ENCODE peak calls at places on chromosome 9, in six cellular contexts. N, M, T, F, J and V are unnamed samples.
A peak's percentile ranks its signal among the peaks of the same experiment; 100 is the strongest.

GRCh38 chr9:81690251-81690851 is 1.0 kb upstream of the TLE1 start:
- DNase-seq in J (peak; percentile 25), F (peak; percentile 88), T (peak; percentile 63), M (peak; percentile 28), N (peak; percentile 80), V (no peak)

GRCh38 chr9:33463151-33463550 is 10.6 kb downstream of the NOL6 start:
- DNase-seq in M (no peak), N (no peak), T (no peak), J (no peak), F (no peak), V (no peak)

GRCh38 chr9:71685394-71685793 is 82.9 kb downstream of the CEMIP2 start:
- DNase-seq in F (no peak), J (no peak), M (no peak), T (no peak), N (no peak), V (no peak)

GRCh38 chr9:16119261-16119660 is 566.4 kb downstream of the CCDC171 start:
- DNase-seq in T (no peak), J (no peak), F (no peak), N (no peak), M (no peak), V (no peak)

GRCh38 chr9:127738666-127739065 is 3.6 kb upstream of the TOR2A start:
- DNase-seq in T (no peak), J (no peak), F (no peak), M (no peak), N (no peak), V (no peak)

GRCh38 chr9:88476491-88477271 is 58.3 kb upstream of the NXNL2 start:
- DNase-seq in J (no peak), F (no peak), T (no peak), M (no peak), N (no peak), V (no peak)

GRCh38 chr9:90365646-90366045 is 277.0 kb downstream of the DIRAS2 start:
- DNase-seq in N (no peak), F (no peak), J (no peak), M (no peak), T (no peak), V (no peak)

GRCh38 chr9:92720807-92721535 is 43.7 kb downstream of the BICD2 start:
- DNase-seq in M (peak; percentile 1), N (no peak), F (no peak), J (no peak), T (no peak), V (no peak)

GRCh38 chr9:121773286-121773953 is 122.0 kb downstream of the DAB2IP start:
- DNase-seq in J (peak; percentile 18), N (no peak), M (no peak), T (no peak), F (no peak), V (no peak)

GRCh38 chr9:91572044-91572443 is 148.4 kb upstream of the NFIL3 start:
- DNase-seq in M (no peak), J (no peak), F (peak; percentile 19), N (peak; percentile 54), T (no peak), V (peak; percentile 67)

GRCh38 chr9:127934248-127934647 is 3.4 kb downstream of the DPM2 start:
- DNase-seq in T (no peak), J (no peak), N (no peak), F (no peak), M (no peak), V (no peak)

GRCh38 chr9:79023134-79023577 is 548.6 kb upstream of the TLE4 start:
- DNase-seq in F (no peak), T (no peak), J (no peak), M (no peak), N (no peak), V (no peak)

GRCh38 chr9:121947683-121948300 is 145.3 kb downstream of the TTLL11 start:
- DNase-seq in M (no peak), N (no peak), J (no peak), F (no peak), T (no peak), V (no peak)

GRCh38 chr9:27537027-27537435 is 7.4 kb upstream of the MOB3B start:
- DNase-seq in M (no peak), N (no peak), T (no peak), F (no peak), J (no peak), V (no peak)

GRCh38 chr9:79681576-79681975 is 109.8 kb downstream of the TLE4 start:
- DNase-seq in M (no peak), N (no peak), T (no peak), F (no peak), J (no peak), V (no peak)

GRCh38 chr9:97501972-97502221 is 431 bp downstream of the TMOD1 start:
- DNase-seq in N (peak; percentile 72), J (no peak), M (no peak), T (no peak), F (no peak), V (peak; percentile 24)

GRCh38 chr9:27108981-27109541 is at the start of gene TEK:
- DNase-seq in M (peak; percentile 14), F (no peak), T (no peak), N (peak; percentile 79), J (no peak), V (no peak)

GRCh38 chr9:115730845-115731244 is 422.7 kb upstream of the PAPPA start:
- DNase-seq in M (no peak), T (no peak), N (no peak), F (no peak), J (no peak), V (no peak)

GRCh38 chr9:114270120-114270975 is 52.5 kb upstream of the ORM1 start:
- DNase-seq in N (no peak), J (no peak), F (no peak), T (no peak), M (no peak), V (no peak)

GRCh38 chr9:23088932-23089364 is 642.3 kb downstream of the DMRTA1 start:
- DNase-seq in F (peak; percentile 6), J (no peak), T (no peak), N (peak; percentile 93), M (no peak), V (no peak)

GRCh38 chr9:124939944-124940343 is 939 bp downstream of the GOLGA1 start:
- DNase-seq in N (no peak), T (no peak), M (no peak), J (no peak), F (no peak), V (no peak)

GRCh38 chr9:129854588-129855110 is 19.4 kb downstream of the USP20 start:
- DNase-seq in T (no peak), M (no peak), J (no peak), N (no peak), F (no peak), V (no peak)

GRCh38 chr9:35996358-35996970 is 38.5 kb upstream of the OR2S2 start:
- DNase-seq in M (peak; percentile 50), N (peak; percentile 74), T (no peak), F (no peak), J (no peak), V (no peak)

GRCh38 chr9:20624201-20625002 is 2.1 kb upstream of the MLLT3 start:
- DNase-seq in M (peak; percentile 66), J (peak; percentile 52), F (peak; percentile 63), T (no peak), N (peak; percentile 77), V (peak; percentile 73)

GRCh38 chr9:36763778-36764177 is 191.1 kb downstream of the MELK start:
- DNase-seq in M (no peak), N (no peak), F (no peak), T (no peak), J (no peak), V (no peak)

GRCh38 chr9:131206495-131206894 is 69.8 kb downstream of the FAM78A start:
- DNase-seq in N (no peak), M (no peak), F (no peak), J (no peak), T (no peak), V (no peak)

GRCh38 chr9:134600836-134601638 is 40.6 kb upstream of the COL5A1 start:
- DNase-seq in J (no peak), T (no peak), M (no peak), N (no peak), F (no peak), V (no peak)

GRCh38 chr9:88537743-88538055 is 2.7 kb downstream of the NXNL2 start:
- DNase-seq in J (peak; percentile 93), T (no peak), N (peak; percentile 56), F (no peak), M (peak; percentile 53), V (no peak)

DNA sequence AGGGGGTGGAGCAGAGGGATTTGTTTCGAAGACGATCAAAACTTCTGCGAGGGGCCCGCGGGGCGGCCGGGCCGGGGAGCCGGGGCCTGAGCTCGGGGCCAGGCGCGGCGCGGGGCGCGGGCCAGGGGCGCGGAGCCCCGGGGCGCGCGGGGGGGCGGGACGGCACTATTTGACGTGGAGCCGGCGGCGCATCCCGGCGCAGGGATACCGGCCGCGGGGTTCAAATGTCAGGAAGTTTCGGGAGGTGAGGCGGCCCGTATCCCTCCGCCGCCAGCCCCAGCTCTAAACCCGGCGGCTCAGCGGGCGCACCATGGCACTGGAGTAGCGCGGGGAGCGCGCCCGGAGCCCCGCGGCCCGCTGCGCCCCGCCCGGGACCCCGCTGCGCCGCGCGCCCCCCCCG is at the start of gene LMX1B:
- DNase-seq in N (peak; percentile 85), M (peak; percentile 44), F (peak; percentile 26), T (peak; percentile 66), J (peak; percentile 36), V (peak; percentile 70)
- H3K27me3 ChIP-seq in N (peaks cover 92% of the 10 kb centered on the region), M (peaks cover 90% of the 10 kb centered on the region), F (peaks cover 45% of the 10 kb centered on the region), T (peaks cover 91% of the 10 kb centered on the region), J (peaks cover 95% of the 10 kb centered on the region), V (no peaks in the 10 kb centered on the region)

GRCh38 chr9:133383438-133383837 is 7.3 kb downstream of the STKLD1 start:
- DNase-seq in N (no peak), T (no peak), F (no peak), M (no peak), J (no peak), V (no peak)
- H3K4me1 ChIP-seq in N (no peaks in the 10 kb centered on the region), T (no peaks in the 10 kb centered on the region), F (no peaks in the 10 kb centered on the region), M (no peaks in the 10 kb centered on the region), J (no peaks in the 10 kb centered on the region), V (no peaks in the 10 kb centered on the region)

DNA sequence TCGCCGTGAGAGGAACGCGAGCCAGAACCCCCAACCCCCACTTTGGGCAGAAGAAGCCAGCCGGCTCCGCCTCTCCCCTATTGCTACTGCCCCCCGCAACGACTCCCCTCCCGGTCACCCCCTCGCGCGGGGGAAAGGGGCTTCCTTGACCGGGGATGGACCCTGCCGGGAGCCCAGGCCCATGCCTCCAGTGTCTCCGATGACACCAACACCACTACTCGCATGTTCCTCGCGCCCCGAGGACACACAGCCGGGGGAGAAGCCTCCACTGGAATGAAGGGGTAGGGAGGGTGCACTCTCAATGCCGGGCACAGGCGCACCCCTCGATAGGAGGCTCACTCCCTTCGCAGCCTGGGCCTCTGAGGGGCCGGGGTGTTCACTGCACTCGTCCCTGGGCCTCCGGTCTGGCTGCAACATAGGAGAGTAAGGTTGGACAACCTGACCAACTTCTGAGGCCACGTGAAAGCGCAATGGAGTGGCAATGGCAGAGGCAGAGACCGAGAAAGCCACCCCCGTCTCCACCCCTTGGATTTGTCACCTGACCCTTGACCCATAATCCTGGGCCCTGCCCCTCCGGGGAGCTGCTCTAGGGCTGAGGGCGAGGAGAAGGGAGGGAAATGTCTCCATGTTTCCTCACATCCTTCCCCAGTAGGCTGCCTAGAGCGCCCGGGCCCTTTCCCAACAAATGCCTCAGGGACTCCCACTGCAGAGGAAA is 1.0 kb upstream of the CNTFR start:
- DNase-seq in M (no peak), F (no peak), N (peak; percentile 80), T (no peak), J (peak; percentile 67), V (no peak)
- H3K27me3 ChIP-seq in M (peaks cover 70% of the 10 kb centered on the region), F (no peaks in the 10 kb centered on the region), N (peaks cover 91% of the 10 kb centered on the region), T (peaks cover 73% of the 10 kb centered on the region), J (peaks cover 65% of the 10 kb centered on the region), V (peaks cover 32% of the 10 kb centered on the region)

GRCh38 chr9:12921621-12922020 is 146.8 kb downstream of the LURAP1L start:
- DNase-seq in F (no peak), J (no peak), N (no peak), T (no peak), M (no peak), V (no peak)

GRCh38 chr9:12916037-12916436 is 141.2 kb downstream of the LURAP1L start:
- DNase-seq in J (no peak), N (no peak), M (no peak), F (no peak), T (no peak), V (peak; percentile 10)
- H3K4me1 ChIP-seq in J (no peaks in the 10 kb centered on the region), N (no peaks in the 10 kb centered on the region), M (no peaks in the 10 kb centered on the region), F (no peaks in the 10 kb centered on the region), T (no peaks in the 10 kb centered on the region), V (peaks cover 8% of the 10 kb centered on the region)